ENCODE peak calls at places on chromosomes 7 and 10, in seven cellular contexts. One of them, this sample, is unnamed.
A peak's percentile ranks its signal among the peaks of the same experiment; 100 is the strongest.

GRCh38 chr10:95841711-95842498 is 65.9 kb upstream of the CC2D2B start:
- DNase-seq in neuronal stem cell: peak; percentile 54
- DNase-seq in IMR-90: peak; percentile 66
- DNase-seq in H1: no peak
- DNase-seq in H9: no peak
- DNase-seq in trophoblast cell: peak; percentile 86
- DNase-seq in mesenchymal stem cell: peak; percentile 77
- DNase-seq in this sample: peak; percentile 79

GRCh38 chr7:73978681-73979563 is 49.1 kb upstream of the ELN start:
- DNase-seq in neuronal stem cell: no peak
- DNase-seq in IMR-90: no peak
- DNase-seq in H1: peak; percentile 81
- DNase-seq in H9: peak; percentile 84
- DNase-seq in trophoblast cell: peak; percentile 85
- DNase-seq in mesenchymal stem cell: no peak
- DNase-seq in this sample: peak; percentile 71

GRCh38 chr7:36045275-36045674 is 107.8 kb upstream of the EEPD1 start:
- DNase-seq in neuronal stem cell: no peak
- DNase-seq in IMR-90: peak; percentile 56
- DNase-seq in H1: no peak
- DNase-seq in H9: no peak
- DNase-seq in trophoblast cell: no peak
- DNase-seq in mesenchymal stem cell: peak; percentile 22
- DNase-seq in this sample: no peak

GRCh38 chr7:82050134-82050533 is 280.3 kb upstream of the HGF start:
- DNase-seq in neuronal stem cell: no peak
- DNase-seq in IMR-90: peak; percentile 91
- DNase-seq in H1: no peak
- DNase-seq in H9: no peak
- DNase-seq in trophoblast cell: peak; percentile 71
- DNase-seq in mesenchymal stem cell: peak; percentile 95
- DNase-seq in this sample: peak; percentile 65

GRCh38 chr10:96512524-96512991 is 1.2 kb downstream of the TLL2 start:
- DNase-seq in neuronal stem cell: no peak
- DNase-seq in IMR-90: peak; percentile 12
- DNase-seq in H1: peak; percentile 73
- DNase-seq in H9: peak; percentile 59
- DNase-seq in trophoblast cell: peak; percentile 5
- DNase-seq in mesenchymal stem cell: peak; percentile 30
- DNase-seq in this sample: peak; percentile 33

GRCh38 chr10:14486777-14487510 is 156.2 kb upstream of the FRMD4A start:
- DNase-seq in neuronal stem cell: no peak
- DNase-seq in IMR-90: peak; percentile 94
- DNase-seq in H1: peak; percentile 43
- DNase-seq in H9: no peak
- DNase-seq in trophoblast cell: peak; percentile 37
- DNase-seq in mesenchymal stem cell: no peak
- DNase-seq in this sample: peak; percentile 35

GRCh38 chr7:15584575-15584974 is 22.8 kb upstream of the AGMO start:
- DNase-seq in neuronal stem cell: no peak
- DNase-seq in IMR-90: no peak
- DNase-seq in H1: no peak
- DNase-seq in H9: no peak
- DNase-seq in trophoblast cell: no peak
- DNase-seq in mesenchymal stem cell: no peak
- DNase-seq in this sample: no peak

GRCh38 chr7:85023066-85023687 is 163.7 kb downstream of the SEMA3D start:
- DNase-seq in neuronal stem cell: peak; percentile 53
- DNase-seq in IMR-90: peak; percentile 58
- DNase-seq in H1: no peak
- DNase-seq in H9: no peak
- DNase-seq in trophoblast cell: peak; percentile 85
- DNase-seq in mesenchymal stem cell: peak; percentile 61
- DNase-seq in this sample: peak; percentile 48

GRCh38 chr7:44583145-44583544 is 1.1 kb upstream of the TMED4 start:
- DNase-seq in neuronal stem cell: no peak
- DNase-seq in IMR-90: no peak
- DNase-seq in H1: no peak
- DNase-seq in H9: no peak
- DNase-seq in trophoblast cell: no peak
- DNase-seq in mesenchymal stem cell: no peak
- DNase-seq in this sample: no peak

GRCh38 chr10:54063514-54063913 is 737.5 kb downstream of the PCDH15 start:
- DNase-seq in neuronal stem cell: no peak
- DNase-seq in IMR-90: no peak
- DNase-seq in H1: no peak
- DNase-seq in H9: no peak
- DNase-seq in trophoblast cell: no peak
- DNase-seq in mesenchymal stem cell: no peak
- DNase-seq in this sample: no peak

GRCh38 chr7:45237788-45238461 is 80.3 kb downstream of the RAMP3 start:
- DNase-seq in neuronal stem cell: no peak
- DNase-seq in IMR-90: no peak
- DNase-seq in H1: peak; percentile 38
- DNase-seq in H9: no peak
- DNase-seq in trophoblast cell: no peak
- DNase-seq in mesenchymal stem cell: no peak
- DNase-seq in this sample: no peak

GRCh38 chr7:88254721-88255120 is 34.9 kb upstream of the SRI start:
- DNase-seq in neuronal stem cell: no peak
- DNase-seq in IMR-90: no peak
- DNase-seq in H1: no peak
- DNase-seq in H9: no peak
- DNase-seq in trophoblast cell: peak; percentile 85
- DNase-seq in mesenchymal stem cell: no peak
- DNase-seq in this sample: no peak

GRCh38 chr7:117737882-117738281 is 135.4 kb downstream of the CTTNBP2 start:
- DNase-seq in neuronal stem cell: no peak
- DNase-seq in IMR-90: no peak
- DNase-seq in H1: no peak
- DNase-seq in H9: no peak
- DNase-seq in trophoblast cell: no peak
- DNase-seq in mesenchymal stem cell: no peak
- DNase-seq in this sample: no peak

GRCh38 chr7:55507743-55508142 is 64.6 kb downstream of the VOPP1 start:
- DNase-seq in neuronal stem cell: no peak
- DNase-seq in IMR-90: no peak
- DNase-seq in H1: no peak
- DNase-seq in H9: no peak
- DNase-seq in trophoblast cell: no peak
- DNase-seq in mesenchymal stem cell: no peak
- DNase-seq in this sample: no peak

GRCh38 chr7:47304727-47305719 is 276.9 kb downstream of the TNS3 start:
- DNase-seq in neuronal stem cell: no peak
- DNase-seq in IMR-90: no peak
- DNase-seq in H1: peak; percentile 48
- DNase-seq in H9: no peak
- DNase-seq in trophoblast cell: no peak
- DNase-seq in mesenchymal stem cell: peak; percentile 16
- DNase-seq in this sample: no peak

GRCh38 chr7:29483219-29484104 is 80.2 kb upstream of the PRR15 start:
- DNase-seq in neuronal stem cell: no peak
- DNase-seq in IMR-90: no peak
- DNase-seq in H1: no peak
- DNase-seq in H9: no peak
- DNase-seq in trophoblast cell: no peak
- DNase-seq in mesenchymal stem cell: peak; percentile 52
- DNase-seq in this sample: no peak

GRCh38 chr10:88553116-88553752 is 29.9 kb downstream of the RNLS start:
- DNase-seq in neuronal stem cell: peak; percentile 29
- DNase-seq in IMR-90: peak; percentile 84
- DNase-seq in H1: no peak
- DNase-seq in H9: no peak
- DNase-seq in trophoblast cell: peak; percentile 60
- DNase-seq in mesenchymal stem cell: peak; percentile 78
- DNase-seq in this sample: peak; percentile 65

GRCh38 chr7:134505856-134506255 is 21.5 kb upstream of the AKR1B10 start:
- DNase-seq in neuronal stem cell: no peak
- DNase-seq in IMR-90: no peak
- DNase-seq in H1: no peak
- DNase-seq in H9: no peak
- DNase-seq in trophoblast cell: peak; percentile 37
- DNase-seq in mesenchymal stem cell: no peak
- DNase-seq in this sample: no peak

GRCh38 chr10:26557641-26558014 is 119.5 kb downstream of the APBB1IP start:
- DNase-seq in neuronal stem cell: no peak
- DNase-seq in IMR-90: no peak
- DNase-seq in H1: no peak
- DNase-seq in H9: no peak
- DNase-seq in trophoblast cell: peak; percentile 70
- DNase-seq in mesenchymal stem cell: no peak
- DNase-seq in this sample: no peak

GRCh38 chr10:29713450-29713849 is 78.7 kb upstream of the SVIL start:
- DNase-seq in neuronal stem cell: no peak
- DNase-seq in IMR-90: no peak
- DNase-seq in H1: no peak
- DNase-seq in H9: no peak
- DNase-seq in trophoblast cell: no peak
- DNase-seq in mesenchymal stem cell: no peak
- DNase-seq in this sample: no peak
- H3K23ac ChIP-seq in neuronal stem cell: no peak overlapping the region
- H3K23ac ChIP-seq in IMR-90: no peak overlapping the region
- H3K23ac ChIP-seq in H1: no peak overlapping the region
- H3K23ac ChIP-seq in H9: no peak overlapping the region
- H3K23ac ChIP-seq in trophoblast cell: no peak overlapping the region
- H3K23ac ChIP-seq in mesenchymal stem cell: no peak overlapping the region
- H3K23ac ChIP-seq in this sample: no peak overlapping the region

GRCh38 chr7:102234801-102235550 is 51.7 kb upstream of the SH2B2 start:
- DNase-seq in neuronal stem cell: no peak
- DNase-seq in IMR-90: no peak
- DNase-seq in H1: no peak
- DNase-seq in H9: no peak
- DNase-seq in trophoblast cell: no peak
- DNase-seq in mesenchymal stem cell: no peak
- DNase-seq in this sample: no peak

GRCh38 chr7:102236592-102237287 is 49.9 kb upstream of the SH2B2 start:
- DNase-seq in neuronal stem cell: peak; percentile 53
- DNase-seq in IMR-90: peak; percentile 56
- DNase-seq in H1: peak; percentile 86
- DNase-seq in H9: peak; percentile 76
- DNase-seq in trophoblast cell: peak; percentile 79
- DNase-seq in mesenchymal stem cell: peak; percentile 70
- DNase-seq in this sample: peak; percentile 61

GRCh38 chr7:102234131-102234530 is 52.5 kb upstream of the SH2B2 start:
- DNase-seq in neuronal stem cell: no peak
- DNase-seq in IMR-90: no peak
- DNase-seq in H1: no peak
- DNase-seq in H9: no peak
- DNase-seq in trophoblast cell: no peak
- DNase-seq in mesenchymal stem cell: no peak
- DNase-seq in this sample: no peak

GRCh38 chr7:102239206-102239820 is 47.4 kb upstream of the SH2B2 start:
- DNase-seq in neuronal stem cell: no peak
- DNase-seq in IMR-90: no peak
- DNase-seq in H1: no peak
- DNase-seq in H9: no peak
- DNase-seq in trophoblast cell: no peak
- DNase-seq in mesenchymal stem cell: no peak
- DNase-seq in this sample: no peak

DNA sequence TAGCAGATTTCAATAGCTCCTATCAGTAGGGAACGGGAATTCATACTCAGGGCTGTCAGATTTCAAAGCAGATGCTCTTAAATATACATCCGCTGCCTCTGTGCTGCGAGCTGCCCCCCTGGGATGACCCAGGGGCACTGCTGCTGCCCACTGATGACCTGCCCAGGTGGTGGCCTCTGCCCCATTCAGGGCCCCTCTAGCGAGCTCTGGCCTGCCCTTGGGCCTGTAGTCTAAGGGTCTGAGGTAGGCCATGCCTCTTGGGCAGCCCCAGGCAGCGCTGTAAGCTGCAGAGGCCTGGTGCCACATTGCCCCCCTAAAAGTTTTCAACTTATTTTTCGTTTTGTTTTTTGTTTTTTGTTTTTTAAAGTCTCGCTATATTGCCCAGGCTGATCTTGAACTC is 50.6 kb upstream of the SH2B2 start:
- DNase-seq in neuronal stem cell: no peak
- DNase-seq in IMR-90: no peak
- DNase-seq in H1: no peak
- DNase-seq in H9: no peak
- DNase-seq in trophoblast cell: no peak
- DNase-seq in mesenchymal stem cell: no peak
- DNase-seq in this sample: no peak
- H3K4ac ChIP-seq in neuronal stem cell: no peak overlapping the region
- H3K4ac ChIP-seq in IMR-90: no peak overlapping the region
- H3K4ac ChIP-seq in H1: no peak overlapping the region
- H3K4ac ChIP-seq in H9: no peak overlapping the region
- H3K4ac ChIP-seq in trophoblast cell: no peak overlapping the region
- H3K4ac ChIP-seq in mesenchymal stem cell: no peak overlapping the region
- H3K4ac ChIP-seq in this sample: no peak overlapping the region

DNA sequence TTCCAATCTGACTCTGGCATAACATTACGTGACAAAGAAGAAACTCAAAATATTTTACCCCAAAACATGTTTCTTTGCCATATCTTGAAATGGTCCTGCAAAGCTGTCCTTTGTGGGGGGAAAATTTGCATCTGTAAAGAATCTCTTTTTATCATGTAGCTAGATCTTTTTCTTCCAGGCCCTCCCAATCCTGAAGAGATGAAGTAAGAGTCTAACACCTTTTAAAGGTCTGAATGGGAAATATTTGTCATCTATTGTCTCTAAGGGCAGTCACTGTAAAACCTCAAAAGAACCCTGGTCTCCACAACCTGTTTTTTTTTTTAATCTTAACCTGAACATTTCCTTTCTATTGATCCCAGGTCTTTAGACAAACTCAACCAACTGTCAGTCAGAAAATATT is 8.6 kb downstream of the OR2AE1 start:
- DNase-seq in neuronal stem cell: no peak
- DNase-seq in IMR-90: no peak
- DNase-seq in H1: no peak
- DNase-seq in H9: no peak
- DNase-seq in trophoblast cell: no peak
- DNase-seq in mesenchymal stem cell: no peak
- DNase-seq in this sample: peak; percentile 55
- H3K23ac ChIP-seq in neuronal stem cell: no peak overlapping the region
- H3K23ac ChIP-seq in IMR-90: no peak overlapping the region
- H3K23ac ChIP-seq in H1: no peak overlapping the region
- H3K23ac ChIP-seq in H9: no peak overlapping the region
- H3K23ac ChIP-seq in trophoblast cell: no peak overlapping the region
- H3K23ac ChIP-seq in mesenchymal stem cell: no peak overlapping the region
- H3K23ac ChIP-seq in this sample: no peak overlapping the region

GRCh38 chr10:29827512-29827911 is 192.7 kb upstream of the SVIL start:
- DNase-seq in neuronal stem cell: no peak
- DNase-seq in IMR-90: no peak
- DNase-seq in H1: no peak
- DNase-seq in H9: no peak
- DNase-seq in trophoblast cell: no peak
- DNase-seq in mesenchymal stem cell: no peak
- DNase-seq in this sample: no peak

GRCh38 chr10:29828978-29829377 is 194.2 kb upstream of the SVIL start:
- DNase-seq in neuronal stem cell: no peak
- DNase-seq in IMR-90: no peak
- DNase-seq in H1: no peak
- DNase-seq in H9: no peak
- DNase-seq in trophoblast cell: no peak
- DNase-seq in mesenchymal stem cell: no peak
- DNase-seq in this sample: no peak

GRCh38 chr10:29828440-29828894 is 193.7 kb upstream of the SVIL start:
- DNase-seq in neuronal stem cell: no peak
- DNase-seq in IMR-90: no peak
- DNase-seq in H1: no peak
- DNase-seq in H9: no peak
- DNase-seq in trophoblast cell: peak; percentile 9
- DNase-seq in mesenchymal stem cell: peak; percentile 51
- DNase-seq in this sample: no peak

GRCh38 chr10:29826801-29827200 is 192.0 kb upstream of the SVIL start:
- DNase-seq in neuronal stem cell: no peak
- DNase-seq in IMR-90: no peak
- DNase-seq in H1: no peak
- DNase-seq in H9: no peak
- DNase-seq in trophoblast cell: no peak
- DNase-seq in mesenchymal stem cell: no peak
- DNase-seq in this sample: no peak

GRCh38 chr10:29830526-29831512 is 196.0 kb upstream of the SVIL start:
- DNase-seq in neuronal stem cell: no peak
- DNase-seq in IMR-90: peak; percentile 6
- DNase-seq in H1: no peak
- DNase-seq in H9: no peak
- DNase-seq in trophoblast cell: no peak
- DNase-seq in mesenchymal stem cell: peak; percentile 84
- DNase-seq in this sample: no peak
- H3K4ac ChIP-seq in neuronal stem cell: no peak overlapping the region
- H3K4ac ChIP-seq in IMR-90: peak overlapping the region; percentile 23
- H3K4ac ChIP-seq in H1: no peak overlapping the region
- H3K4ac ChIP-seq in H9: no peak overlapping the region
- H3K4ac ChIP-seq in trophoblast cell: no peak overlapping the region
- H3K4ac ChIP-seq in mesenchymal stem cell: no peak overlapping the region
- H3K4ac ChIP-seq in this sample: no peak overlapping the region

This sample was measured in mesendoderm.